ENCODE peak calls at places on chromosomes 11 and 22, in four cellular contexts. A is mesendoderm; W is vagina; B is CD8-positive, alpha-beta memory T cell. T is an unnamed sample. For H3K36me3, the result is how much of the 10 kb centered on the place peaks cover.

GRCh38 chr11:135027461-135027860 is 615.4 kb upstream of the B3GAT1 start:
- DNase-seq in A (peak), W (no peak), B (no peak), T (peak)

GRCh38 chr11:126336646-126337045 is 18.8 kb upstream of the ST3GAL4 start:
- DNase-seq in A (peak), W (no peak), B (no peak), T (no peak)

GRCh38 chr11:12110201-12110713 is at the start of gene MICAL2:
- DNase-seq in A (peak), W (peak), B (peak), T (peak)

GRCh38 chr11:6520265-6520664 is 23.2 kb downstream of the DNHD1 start:
- DNase-seq in A (no peak), W (no peak), B (no peak), T (no peak)

GRCh38 chr11:84947970-84948600 is 679.1 kb downstream of the DLG2 start:
- DNase-seq in A (peak), W (no peak), B (no peak), T (no peak)

GRCh38 chr11:47908198-47908597 is 60.0 kb upstream of the NUP160 start:
- DNase-seq in A (no peak), W (no peak), B (no peak), T (no peak)

GRCh38 chr11:1765871-1766718 is 2.4 kb upstream of the CTSD start:
- DNase-seq in A (peak), W (no peak), B (no peak), T (no peak)

GRCh38 chr11:46009647-46010046 is 87.2 kb downstream of the LARGE2 start:
- DNase-seq in A (no peak), W (no peak), B (no peak), T (no peak)

GRCh38 chr11:18865951-18866350 is 73.3 kb downstream of the MRGPRX1 start:
- DNase-seq in A (peak), W (no peak), B (no peak), T (no peak)

GRCh38 chr22:45946805-45947600 is 30.0 kb downstream of the WNT7B start:
- DNase-seq in A (no peak), W (no peak), B (no peak), T (no peak)

GRCh38 chr11:43278302-43278956 is 33.4 kb upstream of the API5 start:
- DNase-seq in A (peak), W (no peak), B (no peak), T (no peak)

GRCh38 chr11:114060402-114061052 is 1.0 kb downstream of the ZBTB16 start:
- DNase-seq in A (no peak), W (no peak), B (no peak), T (peak)

GRCh38 chr11:134062255-134063030 is 6.4 kb upstream of the JAM3 start:
- DNase-seq in A (no peak), W (no peak), B (no peak), T (no peak)

GRCh38 chr11:120180571-120181445 is 30.0 kb upstream of the OAF start:
- DNase-seq in A (peak), W (peak), B (no peak), T (peak)

GRCh38 chr11:96013459-96014213 is 89.7 kb upstream of the MTMR2 start:
- DNase-seq in A (peak), W (no peak), B (no peak), T (no peak)

DNA sequence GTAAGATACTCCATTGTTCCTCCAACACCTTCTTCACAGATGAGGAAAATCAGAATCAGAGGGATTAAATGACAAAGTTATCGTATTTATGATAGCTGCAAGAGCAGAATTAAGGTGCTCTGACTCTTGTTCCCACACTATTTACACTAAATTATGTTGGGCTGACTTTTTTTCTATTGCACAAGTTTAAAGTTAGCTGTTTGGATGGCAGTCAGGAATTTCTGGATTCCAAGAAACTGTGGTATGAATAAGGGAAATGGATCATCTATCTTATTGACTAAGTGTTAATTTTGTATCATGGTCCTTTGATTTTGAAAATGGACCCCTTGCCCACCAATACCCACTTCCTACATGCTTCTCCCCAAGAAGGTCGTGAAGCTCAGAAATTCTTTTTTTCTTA is 19.9 kb upstream of the APOA1 start:
- DNase-seq in A (no peak), W (no peak), B (no peak), T (no peak)
- H3K36me3 ChIP-seq in A (under half), W (under half), B (under half), T (under half)

GRCh38 chr22:16609548-16610261 is 17.1 kb upstream of the CCT8L2 start:
- DNase-seq in A (no peak), W (no peak), B (no peak), T (no peak)

GRCh38 chr22:16603448-16603768 is 10.8 kb upstream of the CCT8L2 start:
- DNase-seq in A (no peak), W (no peak), B (no peak), T (no peak)

GRCh38 chr22:16608931-16609330 is 16.3 kb upstream of the CCT8L2 start:
- DNase-seq in A (no peak), W (no peak), B (no peak), T (no peak)
- H3K4me3 ChIP-seq in A (no peak), W (peak), B (no peak), T (no peak)

GRCh38 chr11:70063121-70063520 is 15.0 kb upstream of the ANO1 start:
- DNase-seq in A (peak), W (peak), B (no peak), T (no peak)

GRCh38 chr11:70063555-70063954 is 14.6 kb upstream of the ANO1 start:
- DNase-seq in A (no peak), W (peak), B (no peak), T (no peak)

GRCh38 chr11:70059971-70060370 is 18.1 kb upstream of the ANO1 start:
- DNase-seq in A (no peak), W (no peak), B (no peak), T (no peak)

GRCh38 chr11:70060611-70061293 is 17.4 kb upstream of the ANO1 start:
- DNase-seq in A (no peak), W (peak), B (no peak), T (no peak)

GRCh38 chr11:70061734-70062133 is 16.4 kb upstream of the ANO1 start:
- DNase-seq in A (no peak), W (no peak), B (no peak), T (no peak)
- H3K36me3 ChIP-seq in A (under half), W (under half), B (under half), T (under half)

DNA sequence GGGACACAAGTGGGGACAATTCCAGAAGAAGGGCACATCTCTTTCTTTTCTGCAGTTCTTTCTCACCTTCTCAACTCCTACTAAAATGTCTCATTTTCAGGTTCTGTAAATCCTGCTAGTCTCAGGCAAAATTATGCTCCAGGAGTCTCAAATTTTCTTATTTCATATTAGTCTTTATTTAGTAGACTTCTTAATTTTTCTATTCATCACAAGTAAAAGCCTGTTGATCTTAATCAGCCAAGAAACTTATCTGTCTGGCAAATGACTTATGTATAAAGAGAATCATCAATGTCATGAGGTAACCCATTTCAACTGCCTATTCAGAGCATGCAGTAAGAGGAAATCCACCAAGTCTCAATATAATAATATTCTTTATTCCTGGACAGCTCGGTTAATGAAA is at the start of gene MS4A2:
- DNase-seq in A (no peak), W (no peak), B (no peak), T (no peak)
- H3K4me3 ChIP-seq in A (no peak), W (no peak), B (no peak), T (no peak)

DNA sequence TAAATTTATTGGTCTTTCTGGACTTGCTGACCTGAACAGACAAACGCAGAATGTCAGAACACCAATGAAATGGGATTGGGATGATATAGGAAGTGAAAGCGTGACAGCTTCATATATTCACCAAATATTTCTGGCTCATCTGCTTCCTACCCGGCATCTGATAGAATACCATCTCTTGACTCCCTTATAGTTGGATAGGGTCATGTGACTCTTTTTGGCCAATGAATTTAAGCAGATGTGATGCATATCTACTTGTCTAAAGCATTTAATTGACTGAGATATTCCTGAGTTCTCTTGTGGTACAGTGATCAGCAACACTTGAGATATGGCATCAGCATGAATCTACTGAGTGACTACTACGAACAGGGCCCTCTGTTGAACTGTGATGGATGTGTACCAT is 2.5 kb upstream of the CAPRIN1 start:
- DNase-seq in A (no peak), W (no peak), B (no peak), T (no peak)
- H3K36me3 ChIP-seq in A (under half), W (under half), B (under half), T (under half)

GRCh38 chr22:26564672-26565071 is 25.3 kb downstream of the TPST2 start:
- DNase-seq in A (no peak), W (no peak), B (no peak), T (no peak)
- H3K4me3 ChIP-seq in A (no peak), W (no peak), B (no peak), T (no peak)